ENCODE peak calls at places on chromosomes 1 and 21, in eight cellular contexts. B, H, Z, E, C, P, X and V are unnamed samples.

GRCh38 chr1:241275981-241276380 is 81.0 kb downstream of the RGS7 start:
- DNase-seq in C (no peak), X (no peak), P (no peak), E (no peak), B (no peak), H (no peak), Z (no peak), V (no peak)

GRCh38 chr1:41020109-41020576 is 1.4 kb downstream of the SLFNL1 start:
- DNase-seq in H (no peak), X (no peak), Z (no peak), C (no peak), B (no peak), E (no peak), P (no peak), V (no peak)

GRCh38 chr1:154869351-154870116 is 547 bp downstream of the KCNN3 start:
- DNase-seq in X (no peak), Z (peak), B (no peak), E (no peak), P (peak), C (no peak), H (no peak), V (no peak)

GRCh38 chr1:154837679-154838171 is 32.4 kb downstream of the KCNN3 start:
- DNase-seq in E (no peak), Z (peak), B (peak), X (peak), H (no peak), P (peak), C (no peak), V (peak)

GRCh38 chr1:32885691-32886011 is 640 bp upstream of the HPCA start:
- DNase-seq in E (no peak), B (no peak), X (no peak), C (no peak), Z (no peak), P (no peak), H (no peak), V (no peak)

GRCh38 chr1:202958544-202959275 is 598 bp upstream of the ADIPOR1 start:
- DNase-seq in P (peak), Z (no peak), X (no peak), B (no peak), H (no peak), C (no peak), E (no peak), V (no peak)

GRCh38 chr1:226659136-226659535 is 79.9 kb downstream of the ITPKB start:
- DNase-seq in Z (peak), C (no peak), E (no peak), H (no peak), X (no peak), B (no peak), P (no peak), V (peak)

GRCh38 chr1:17834561-17835100 is 79.5 kb downstream of the ACTL8 start:
- DNase-seq in H (no peak), X (no peak), P (no peak), B (no peak), C (no peak), E (no peak), Z (no peak), V (no peak)

GRCh38 chr1:210739627-210740026 is 394.3 kb downstream of the KCNH1 start:
- DNase-seq in X (no peak), H (no peak), B (no peak), Z (no peak), C (no peak), P (no peak), E (no peak), V (no peak)

GRCh38 chr1:169904834-169905233 is 11.1 kb upstream of the SCYL3 start:
- DNase-seq in E (no peak), B (no peak), P (no peak), H (no peak), X (no peak), Z (no peak), C (no peak), V (no peak)

GRCh38 chr1:115545791-115546733 is 95.7 kb upstream of the VANGL1 start:
- DNase-seq in H (no peak), B (no peak), P (peak), X (peak), E (peak), Z (no peak), C (peak), V (no peak)

GRCh38 chr1:164651378-164651951 is 92.5 kb downstream of the PBX1 start:
- DNase-seq in P (peak), E (peak), Z (no peak), X (peak), B (no peak), H (no peak), C (no peak), V (no peak)

GRCh38 chr1:14850563-14850962 is 252.1 kb downstream of the KAZN start:
- DNase-seq in B (no peak), P (no peak), X (peak), Z (no peak), C (no peak), E (peak), H (no peak), V (no peak)

GRCh38 chr1:118861216-118861615 is 126.9 kb downstream of the TBX15 start:
- DNase-seq in P (no peak), E (no peak), H (no peak), X (no peak), Z (no peak), C (no peak), B (no peak), V (no peak)

GRCh38 chr1:23505851-23506250 is 21.9 kb upstream of the ASAP3 start:
- DNase-seq in B (no peak), P (no peak), E (no peak), C (no peak), X (no peak), H (no peak), Z (no peak), V (no peak)

GRCh38 chr21:38853421-38853919 is 47.7 kb downstream of the ETS2 start:
- DNase-seq in C (peak), P (no peak), B (peak), H (no peak), E (peak), X (peak), Z (no peak), V (no peak)

GRCh38 chr1:42456754-42457089 is 379 bp downstream of the PPCS start:
- DNase-seq in X (peak), B (no peak), Z (peak), E (no peak), C (peak), P (peak), H (peak), V (no peak)

GRCh38 chr1:8343464-8344001 is 25.6 kb downstream of the SLC45A1 start:
- DNase-seq in Z (peak), E (peak), C (peak), B (peak), X (peak), P (peak), H (no peak), V (peak)

GRCh38 chr1:119012383-119012782 is 24.2 kb upstream of the TBX15 start:
- DNase-seq in E (no peak), B (peak), H (no peak), C (no peak), X (no peak), Z (no peak), P (no peak), V (no peak)

GRCh38 chr1:225413708-225414375 is 14.0 kb downstream of the LBR start:
- DNase-seq in Z (no peak), E (no peak), P (no peak), B (no peak), X (no peak), H (no peak), C (no peak), V (no peak)

GRCh38 chr1:79129914-79130313 is 123.4 kb upstream of the ADGRL4 start:
- DNase-seq in X (no peak), P (no peak), E (no peak), Z (no peak), B (no peak), H (no peak), C (no peak), V (no peak)

GRCh38 chr1:2566106-2567045 is 10.2 kb downstream of the TNFRSF14 start:
- DNase-seq in X (no peak), C (peak), H (no peak), Z (no peak), E (no peak), P (no peak), B (no peak), V (no peak)

GRCh38 chr1:151310986-151311385 is 16.2 kb downstream of the PI4KB start:
- DNase-seq in P (no peak), C (no peak), H (no peak), Z (no peak), B (no peak), X (no peak), E (no peak), V (no peak)

DNA sequence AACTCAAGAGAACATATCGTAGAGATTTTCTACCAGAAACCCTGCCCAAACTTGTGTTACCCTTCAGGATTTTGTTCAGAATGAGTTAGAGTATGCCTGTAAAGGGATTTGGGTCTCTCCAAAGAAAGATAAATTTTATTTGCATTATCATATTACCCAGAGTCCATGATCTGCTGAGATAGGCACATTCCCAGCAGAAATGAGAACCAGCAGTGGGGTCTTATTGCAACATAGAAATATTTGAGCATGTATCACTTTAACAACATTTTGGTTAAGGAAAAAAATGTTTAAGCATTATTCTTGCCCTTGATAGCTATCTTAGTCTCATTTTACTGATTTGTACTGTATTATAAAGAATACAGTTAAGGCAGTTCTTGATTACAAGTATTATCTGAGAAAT is 10.6 kb downstream of the VCAM1 start:
- DNase-seq in Z (no peak), P (no peak), X (no peak), H (no peak), B (no peak), E (no peak), C (no peak), V (no peak)
- TF ChIP-seq POLR2AphosphoS5 in Z (no peak), P (no peak), X (no peak), H (no peak), B (no peak), E (no peak), C (no peak), V (no peak)

GRCh38 chr1:51240096-51240495 is 4.0 kb downstream of the RNF11 start:
- DNase-seq in Z (no peak), P (peak), X (no peak), H (no peak), C (no peak), B (no peak), E (no peak), V (no peak)
- H3K27ac ChIP-seq in Z (no peak), P (peak), X (no peak), H (no peak), C (no peak), B (no peak), E (no peak), V (no peak)

GRCh38 chr1:109619655-109620395 is at the start of gene AMPD2:
- DNase-seq in P (peak), H (peak), Z (peak), X (peak), C (peak), B (no peak), E (peak), V (peak)
- TF ChIP-seq POLR2A in P (peak), H (peak), Z (no peak), X (no peak), C (no peak), B (no peak), E (peak), V (no peak)

DNA sequence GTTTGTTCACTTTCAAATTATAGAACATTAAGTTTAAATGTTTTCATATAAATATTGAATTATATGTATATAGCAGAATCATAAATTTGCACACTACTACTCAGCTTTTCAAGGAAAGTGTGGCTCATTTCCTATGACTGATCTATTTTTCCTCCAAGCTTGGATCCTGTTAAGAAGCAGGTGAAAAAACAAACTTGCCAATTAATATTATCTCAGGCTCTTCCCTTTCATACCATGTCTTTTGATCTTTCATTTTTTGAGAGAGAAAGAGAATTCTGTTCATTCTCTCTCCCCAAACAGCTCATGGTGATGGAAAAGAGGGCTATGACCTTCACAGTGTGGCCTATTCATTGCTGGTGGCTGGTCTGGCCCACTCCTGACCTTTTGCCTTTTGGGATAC is 43.7 kb downstream of the SEC16B start:
- DNase-seq in E (no peak), P (no peak), B (no peak), H (no peak), X (no peak), Z (no peak), C (no peak), V (no peak)
- TF ChIP-seq POLR2AphosphoS5 in E (no peak), P (no peak), B (no peak), H (no peak), X (no peak), Z (no peak), C (no peak), V (no peak)